ENCODE peak calls at places on chromosomes 1 and 21, in eight cellular contexts. E is HL-60, H is NAMALWA, U is ureter, V is EH, M is activated T-cell treated with anti-CD3 and anti-CD28 coated beads for 48 hours, G is thoracic aorta, F is fibroblast of lung. I is an unnamed sample.

GRCh38 chr1:65939636-65940035 is 146.9 kb downstream of the PDE4B start:
- DNase-seq in F (no peak), G (no peak), E (peak; percentile 73), V (no peak), H (no peak), U (no peak), M (no peak), I (no peak)

GRCh38 chr1:64484651-64485050 is 14.7 kb downstream of the CACHD1 start:
- DNase-seq in M (no peak), V (no peak), H (no peak), U (no peak), F (peak; percentile 72), G (no peak), E (no peak), I (no peak)

GRCh38 chr1:18360251-18360650 is 120.5 kb upstream of the KLHDC7A start:
- DNase-seq in E (no peak), U (no peak), M (no peak), V (no peak), G (no peak), H (no peak), F (no peak), I (no peak)

GRCh38 chr1:160359559-160360226 is 7.2 kb upstream of the NHLH1 start:
- DNase-seq in G (no peak), M (no peak), F (peak; percentile 33), V (peak; percentile 16), U (no peak), H (no peak), E (no peak), I (no peak)

GRCh38 chr1:195934839-195935557 is 673.2 kb downstream of the KCNT2 start:
- DNase-seq in F (no peak), G (no peak), U (no peak), V (peak; percentile 2), H (no peak), E (no peak), M (no peak), I (no peak)

GRCh38 chr1:90558126-90558525 is 159.0 kb downstream of the BARHL2 start:
- DNase-seq in V (no peak), U (no peak), H (no peak), F (no peak), M (peak; percentile 1), E (no peak), G (no peak), I (no peak)

GRCh38 chr1:11518016-11518670 is 39.2 kb downstream of the DISP3 start:
- DNase-seq in H (no peak), V (no peak), M (no peak), U (no peak), G (no peak), F (no peak), E (no peak), I (no peak)

GRCh38 chr1:115258302-115258866 is 79.7 kb downstream of the NGF start:
- DNase-seq in H (no peak), M (no peak), G (no peak), U (no peak), E (no peak), V (peak; percentile 83), F (peak; percentile 87), I (no peak)

GRCh38 chr21:45535341-45536081 is 6.7 kb downstream of the SLC19A1 start:
- DNase-seq in G (no peak), U (no peak), F (no peak), M (no peak), V (no peak), E (peak; percentile 94), H (no peak), I (peak; percentile 76)

GRCh38 chr1:246566808-246567154 is 525 bp downstream of the CNST start:
- DNase-seq in F (peak; percentile 34), M (no peak), U (peak; percentile 49), H (peak; percentile 72), E (no peak), V (no peak), G (peak; percentile 6), I (no peak)

GRCh38 chr1:85554630-85555327 is 25.8 kb upstream of the CCN1 start:
- DNase-seq in H (no peak), F (peak; percentile 87), V (peak; percentile 89), G (no peak), U (no peak), M (no peak), E (no peak), I (no peak)

GRCh38 chr1:184298321-184299052 is 88.3 kb upstream of the C1orf21 start:
- DNase-seq in V (peak; percentile 52), M (no peak), E (no peak), G (no peak), H (no peak), F (peak; percentile 44), U (no peak), I (no peak)

GRCh38 chr1:31798086-31798432 is 17.8 kb downstream of the SPOCD1 start:
- DNase-seq in G (no peak), U (peak; percentile 44), F (no peak), H (no peak), E (no peak), M (no peak), V (no peak), I (no peak)

GRCh38 chr1:174301295-174302077 is 142.2 kb downstream of the RABGAP1L start:
- DNase-seq in G (no peak), H (peak; percentile 41), V (no peak), E (no peak), F (no peak), M (no peak), U (no peak), I (no peak)

GRCh38 chr1:36365310-36365895 is 20.3 kb downstream of the STK40 start:
- DNase-seq in M (no peak), E (peak; percentile 65), H (no peak), F (peak; percentile 43), G (no peak), U (no peak), V (peak; percentile 82), I (no peak)

GRCh38 chr1:226125097-226125630 is 61.4 kb downstream of the ACBD3 start:
- DNase-seq in V (peak; percentile 75), M (peak; percentile 85), F (peak; percentile 63), G (no peak), H (peak; percentile 91), E (peak; percentile 74), U (peak; percentile 89), I (peak; percentile 96)

GRCh38 chr1:199362996-199363395 is 664.5 kb upstream of the NR5A2 start:
- DNase-seq in H (no peak), U (no peak), E (no peak), F (no peak), G (no peak), V (no peak), M (no peak), I (no peak)

GRCh38 chr1:73576084-73576483 is 621.9 kb downstream of the LRRIQ3 start:
- DNase-seq in H (no peak), E (no peak), F (no peak), M (no peak), G (no peak), U (no peak), V (no peak), I (no peak)

GRCh38 chr1:181043025-181043880 is 9.5 kb downstream of the MR1 start:
- DNase-seq in U (no peak), M (no peak), H (no peak), V (peak; percentile 58), G (no peak), E (peak; percentile 91), F (no peak), I (no peak)

GRCh38 chr1:33641099-33641830 is 168.8 kb downstream of the ZSCAN20 start:
- DNase-seq in E (no peak), V (peak; percentile 39), M (no peak), U (no peak), H (peak; percentile 38), F (peak; percentile 23), G (no peak), I (no peak)

GRCh38 chr1:153638261-153638660 is 4.4 kb downstream of the CHTOP start:
- DNase-seq in H (no peak), E (no peak), V (no peak), U (no peak), G (no peak), M (no peak), F (no peak), I (no peak)

GRCh38 chr1:209850342-209850979 is 22.7 kb downstream of the UTP25 start:
- DNase-seq in E (peak; percentile 48), H (peak; percentile 47), G (no peak), F (peak; percentile 55), U (no peak), M (peak; percentile 19), V (peak; percentile 71), I (peak; percentile 36)

GRCh38 chr1:21234779-21235178 is 55.5 kb downstream of the ECE1 start:
- DNase-seq in G (no peak), V (peak; percentile 89), F (no peak), E (no peak), H (no peak), M (no peak), U (no peak), I (no peak)

GRCh38 chr21:34190576-34191301 is 117.4 kb downstream of the MRPS6 start:
- DNase-seq in V (no peak), E (no peak), H (no peak), U (no peak), F (no peak), M (no peak), G (no peak), I (no peak)

GRCh38 chr1:230285351-230285750 is 140.8 kb downstream of the PGBD5 start:
- DNase-seq in E (no peak), H (no peak), M (no peak), U (no peak), F (no peak), V (no peak), G (no peak), I (no peak)

GRCh38 chr1:228340686-228341449 is 65.8 kb downstream of the TRIM11 start:
- DNase-seq in V (no peak), F (no peak), H (peak; percentile 18), E (no peak), U (no peak), M (no peak), G (no peak), I (no peak)

GRCh38 chr1:215507119-215507518 is 60.0 kb upstream of the KCTD3 start:
- DNase-seq in H (no peak), F (peak; percentile 81), M (no peak), V (peak; percentile 46), G (no peak), U (no peak), E (no peak), I (no peak)

I was measured in stomach.